ENCODE peak calls at places on chromosome 7, in ten cellular contexts. R, E, M, C, N, X, I, G, U and T are unnamed samples.
A peak's percentile ranks its signal among the peaks of the same experiment; 100 is the strongest.

GRCh38 chr7:127514499-127514898 is 70.9 kb downstream of the GCC1 start:
- DNase-seq in M (no peak), R (no peak), C (peak; percentile 29), U (peak; percentile 23), G (no peak), I (no peak), E (no peak), X (no peak), N (peak; percentile 21), T (no peak)

GRCh38 chr7:128361463-128362441 is at the start of gene PRRT4:
- DNase-seq in R (peak; percentile 40), I (peak; percentile 77), U (no peak), C (no peak), G (no peak), E (peak; percentile 87), M (peak; percentile 73), X (peak; percentile 27), N (no peak), T (peak; percentile 70)

GRCh38 chr7:129719980-129720732 is 108.6 kb downstream of the NRF1 start:
- DNase-seq in U (peak; percentile 53), I (no peak), C (no peak), R (no peak), E (no peak), X (no peak), G (no peak), M (no peak), N (no peak), T (no peak)

GRCh38 chr7:24979470-24979862 is 512 bp downstream of the OSBPL3 start:
- DNase-seq in R (peak; percentile 78), G (no peak), N (peak; percentile 71), I (peak; percentile 68), U (peak; percentile 47), X (peak; percentile 83), E (peak; percentile 96), C (no peak), M (peak; percentile 82), T (peak; percentile 75)

GRCh38 chr7:137937202-137937560 is 64.7 kb downstream of the CREB3L2 start:
- DNase-seq in G (no peak), U (no peak), C (no peak), N (no peak), R (no peak), X (no peak), M (no peak), E (no peak), I (no peak), T (no peak)

GRCh38 chr7:17948503-17949238 is 8.4 kb upstream of the SNX13 start:
- DNase-seq in X (no peak), N (no peak), U (no peak), C (no peak), R (no peak), M (no peak), E (no peak), G (no peak), I (no peak), T (no peak)

GRCh38 chr7:14385074-14385473 is 395.6 kb upstream of the ETV1 start:
- DNase-seq in G (no peak), I (no peak), N (no peak), U (no peak), E (no peak), C (no peak), X (no peak), R (no peak), M (no peak), T (no peak)

GRCh38 chr7:83930262-83930661 is 264.3 kb downstream of the SEMA3A start:
- DNase-seq in C (no peak), G (no peak), I (no peak), U (no peak), E (no peak), R (no peak), X (no peak), M (no peak), N (no peak), T (no peak)

GRCh38 chr7:15783971-15784693 is 97.6 kb upstream of the MEOX2 start:
- DNase-seq in M (no peak), R (no peak), C (no peak), I (no peak), U (no peak), G (no peak), N (no peak), E (no peak), X (no peak), T (no peak)

GRCh38 chr7:37284805-37285211 is 163.9 kb downstream of the ELMO1 start:
- DNase-seq in C (peak; percentile 24), I (peak; percentile 38), X (peak; percentile 62), R (no peak), M (peak; percentile 85), E (no peak), G (no peak), N (peak; percentile 80), U (peak; percentile 16), T (peak; percentile 69)

GRCh38 chr7:4851459-4852422 is 10.1 kb downstream of the PAPOLB start:
- DNase-seq in G (no peak), X (no peak), U (no peak), E (no peak), I (no peak), N (no peak), C (peak; percentile 16), R (no peak), M (no peak), T (no peak)

GRCh38 chr7:42494722-42495121 is 257.7 kb upstream of the GLI3 start:
- DNase-seq in I (no peak), E (no peak), U (no peak), G (peak; percentile 62), C (no peak), X (no peak), M (no peak), R (no peak), N (no peak), T (no peak)

GRCh38 chr7:137032436-137032835 is 164.0 kb downstream of the CHRM2 start:
- DNase-seq in R (no peak), C (no peak), M (no peak), I (no peak), G (no peak), U (no peak), N (no peak), X (no peak), E (no peak), T (no peak)

GRCh38 chr7:85890244-85890811 is 703.5 kb upstream of the SEMA3D start:
- DNase-seq in C (peak; percentile 6), U (peak; percentile 39), R (no peak), I (no peak), E (no peak), X (no peak), N (peak; percentile 28), G (no peak), M (no peak), T (no peak)

GRCh38 chr7:140062528-140063299 is at the start of gene PARP12:
- DNase-seq in R (peak; percentile 93), I (peak; percentile 96), N (peak; percentile 85), E (peak; percentile 99), M (peak; percentile 88), U (peak; percentile 59), G (peak; percentile 67), C (no peak), X (peak; percentile 94), T (peak; percentile 90)
- TF ChIP-seq POLR2A in R (no peak), I (peak; percentile 81), N (peak; percentile 64), E (peak; percentile 71), M (no peak), U (peak; percentile 34), G (no peak), C (no peak), X (peak; percentile 82), T (peak; percentile 23)

GRCh38 chr7:88787777-88788176 is 7.8 kb downstream of the TEX47 start:
- DNase-seq in U (no peak), G (no peak), X (no peak), E (no peak), N (no peak), R (no peak), I (no peak), C (no peak), M (no peak), T (no peak)

GRCh38 chr7:88795553-88795952 is at the start of gene TEX47:
- DNase-seq in C (no peak), N (no peak), R (no peak), M (no peak), G (no peak), X (no peak), E (no peak), U (no peak), I (no peak), T (no peak)

GRCh38 chr7:88791891-88792290 is 3.6 kb downstream of the TEX47 start:
- DNase-seq in E (no peak), X (no peak), U (no peak), M (no peak), I (no peak), C (no peak), N (no peak), R (no peak), G (no peak), T (no peak)

GRCh38 chr7:88792361-88792760 is 3.2 kb downstream of the TEX47 start:
- DNase-seq in X (no peak), R (no peak), U (no peak), G (no peak), C (no peak), N (no peak), M (no peak), E (no peak), I (no peak), T (no peak)

GRCh38 chr7:88789480-88790064 is 6.0 kb downstream of the TEX47 start:
- DNase-seq in E (no peak), X (no peak), I (no peak), M (no peak), U (no peak), N (peak; percentile 42), G (no peak), C (peak; percentile 23), R (no peak), T (no peak)
- TF ChIP-seq CTCF in E (no peak), X (peak; percentile 28), I (peak; percentile 51), M (peak; percentile 14), U (peak; percentile 19), N (peak; percentile 24), G (peak; percentile 58), C (peak; percentile 31), R (peak; percentile 40), T (peak; percentile 36)

GRCh38 chr7:12573885-12574284 is 3.4 kb downstream of the SCIN start:
- DNase-seq in I (no peak), U (no peak), C (no peak), X (no peak), G (no peak), N (no peak), M (no peak), R (no peak), E (no peak), T (no peak)
- TF ChIP-seq POLR2AphosphoS5 in I (no peak), U (no peak), C (no peak), X (no peak), G (no peak), N (no peak), M (no peak), R (no peak), E (no peak), T (no peak)

DNA sequence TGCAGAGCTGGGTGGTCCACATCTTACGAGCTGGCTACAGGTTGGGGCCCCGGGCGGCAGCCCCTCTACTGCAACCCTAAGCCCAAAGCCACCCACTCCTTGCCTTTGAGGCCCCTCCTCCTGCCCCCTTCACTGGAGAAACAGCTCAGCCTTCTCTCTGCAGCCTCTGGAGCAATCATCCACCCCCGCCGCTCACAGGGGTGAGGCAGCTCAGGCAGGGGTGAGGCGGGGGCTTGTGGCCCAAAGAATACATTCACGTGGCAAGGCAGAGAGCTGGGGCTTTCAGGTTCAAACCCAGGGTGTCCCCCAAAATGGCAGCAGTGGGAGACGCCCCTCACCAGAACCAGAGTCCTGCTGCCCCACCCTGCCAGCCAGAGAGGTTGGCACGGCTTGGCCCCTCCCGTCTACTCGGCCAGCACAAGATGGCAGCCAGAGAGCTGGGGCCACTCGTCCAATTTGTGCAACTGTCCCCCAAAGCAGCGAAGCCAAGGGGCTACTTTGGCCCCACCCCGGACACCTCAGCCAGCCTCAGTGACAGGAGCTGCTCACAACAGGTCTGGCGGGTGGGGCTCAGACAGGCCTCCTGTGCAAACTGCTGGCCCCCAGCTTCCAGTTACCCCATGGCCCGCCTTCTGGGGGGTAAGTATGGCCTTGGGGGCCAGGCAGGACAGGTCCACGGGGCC is 7.2 kb downstream of the GNB2 start:
- DNase-seq in I (peak; percentile 33), U (no peak), E (peak; percentile 81), X (peak; percentile 11), C (no peak), G (no peak), N (no peak), R (no peak), M (no peak), T (peak; percentile 70)
- TF ChIP-seq POLR2A in I (peak; percentile 65), U (no peak), E (no peak), X (no peak), C (no peak), G (no peak), N (no peak), R (no peak), M (no peak), T (no peak)